ENCODE peak calls at places on chromosomes 5 and 9, in six cellular contexts. E is upper lobe of right lung, J is MCF 10A, B is GM19239, Q is AG08396, I is NCI-H510A treated with DMSO at 0.1 percent for 48 hours. T is an unnamed sample.

GRCh38 chr5:167839065-167839464 is 452.4 kb upstream of the WWC1 start:
- DNase-seq in Q (no peak), I (no peak), B (no peak), J (no peak), E (no peak), T (no peak)

GRCh38 chr5:145937432-145938250 is 1.3 kb downstream of the SH3RF2 start:
- DNase-seq in B (no peak), E (peak), I (no peak), Q (no peak), J (peak), T (no peak)

GRCh38 chr9:131096490-131097258 is at the start of gene AIF1L:
- DNase-seq in Q (peak), B (no peak), I (peak), E (peak), J (peak), T (peak)

GRCh38 chr5:56838409-56839039 is 23.2 kb downstream of the MAP3K1 start:
- DNase-seq in Q (no peak), E (no peak), B (no peak), J (peak), I (peak), T (peak)

GRCh38 chr5:136525546-136525945 is 160.2 kb upstream of the TRPC7 start:
- DNase-seq in I (no peak), E (no peak), Q (no peak), J (no peak), B (no peak), T (no peak)

GRCh38 chr9:32264171-32264862 is 120.1 kb upstream of the ACO1 start:
- DNase-seq in E (no peak), I (no peak), Q (no peak), J (peak), B (no peak), T (no peak)

GRCh38 chr9:136171009-136171800 is 33.7 kb downstream of the LHX3 start:
- DNase-seq in I (peak), E (no peak), Q (no peak), B (no peak), J (no peak), T (peak)

GRCh38 chr5:172929371-172929838 is 29.8 kb upstream of the RPL26L1 start:
- DNase-seq in I (no peak), Q (peak), B (no peak), E (no peak), J (no peak), T (no peak)

GRCh38 chr5:33233013-33233463 is 207.7 kb upstream of the TARS1 start:
- DNase-seq in B (no peak), Q (no peak), I (no peak), J (no peak), E (no peak), T (no peak)

GRCh38 chr9:126423022-126423708 is 96.5 kb downstream of the MVB12B start:
- DNase-seq in B (no peak), Q (no peak), J (no peak), E (no peak), I (no peak), T (no peak)

GRCh38 chr5:119158144-119158543 is 87.3 kb downstream of the DMXL1 start:
- DNase-seq in B (no peak), Q (no peak), E (no peak), I (no peak), J (no peak), T (no peak)

GRCh38 chr5:131081371-131081770 is 83.7 kb downstream of the HINT1 start:
- DNase-seq in E (no peak), B (no peak), Q (no peak), I (no peak), J (peak), T (no peak)

GRCh38 chr9:75891277-75892167 is 1.0 kb downstream of the PCSK5 start:
- DNase-seq in I (no peak), B (no peak), Q (peak), J (peak), E (peak), T (peak)

GRCh38 chr5:78899922-78900362 is 85.2 kb downstream of the ARSB start:
- DNase-seq in Q (peak), E (no peak), J (peak), B (no peak), I (no peak), T (peak)

GRCh38 chr5:111282798-111283197 is 58.6 kb downstream of the CAMK4 start:
- DNase-seq in E (no peak), Q (no peak), B (no peak), J (no peak), I (no peak), T (no peak)

GRCh38 chr9:122095010-122095767 is 2.1 kb upstream of the TTLL11 start:
- DNase-seq in B (no peak), E (no peak), Q (peak), J (peak), I (peak), T (peak)

GRCh38 chr9:96087669-96088299 is 212.3 kb downstream of the ERCC6L2 start:
- DNase-seq in E (no peak), J (no peak), B (no peak), Q (no peak), I (no peak), T (peak)

GRCh38 chr9:25939116-25939515 is 260.9 kb upstream of the TUSC1 start:
- DNase-seq in J (no peak), B (no peak), I (no peak), Q (no peak), E (no peak), T (no peak)

GRCh38 chr9:87500491-87500890 is 2.8 kb downstream of the DAPK1 start:
- DNase-seq in I (no peak), Q (no peak), E (no peak), B (no peak), J (no peak), T (no peak)

GRCh38 chr9:68949271-68950000 is 64.5 kb downstream of the PRKACG start:
- DNase-seq in B (no peak), Q (no peak), I (no peak), E (no peak), J (no peak), T (no peak)

GRCh38 chr5:98631311-98632054 is 142.0 kb upstream of the RGMB start:
- DNase-seq in J (no peak), E (no peak), Q (peak), I (no peak), B (no peak), T (no peak)

GRCh38 chr5:32172908-32173393 is 1.2 kb downstream of the GOLPH3 start:
- DNase-seq in J (peak), B (no peak), I (peak), E (no peak), Q (peak), T (no peak)

GRCh38 chr5:73286891-73287290 is 113.9 kb downstream of the TMEM174 start:
- DNase-seq in Q (no peak), I (no peak), E (no peak), J (no peak), B (no peak), T (no peak)

GRCh38 chr5:126093041-126093440 is 330.2 kb upstream of the GRAMD2B start:
- DNase-seq in Q (no peak), I (no peak), J (no peak), E (no peak), B (no peak), T (no peak)

GRCh38 chr5:7897014-7897600 is 28.2 kb downstream of the MTRR start:
- DNase-seq in E (no peak), Q (peak), B (no peak), I (no peak), J (peak), T (no peak)

GRCh38 chr5:34656001-34656699 is at the start of gene RAI14:
- DNase-seq in B (no peak), Q (peak), J (peak), I (peak), E (peak), T (no peak)

GRCh38 chr5:148482697-148483462 is 99.1 kb downstream of the FBXO38 start:
- DNase-seq in J (peak), B (peak), Q (peak), I (no peak), E (peak), T (no peak)

GRCh38 chr5:44844744-44845143 is 36.0 kb downstream of the MRPS30 start:
- DNase-seq in E (no peak), B (no peak), J (no peak), Q (no peak), I (no peak), T (no peak)

GRCh38 chr5:138579517-138579863 is 4.3 kb upstream of the HSPA9 start:
- DNase-seq in B (no peak), Q (no peak), I (no peak), E (no peak), J (no peak), T (no peak)

GRCh38 chr9:131434673-131435072 is 40.8 kb downstream of the PRRC2B start:
- DNase-seq in I (no peak), J (no peak), E (no peak), Q (no peak), B (no peak), T (no peak)

GRCh38 chr9:127972316-127972871 is 8.4 kb downstream of the EEIG1 start:
- DNase-seq in Q (no peak), B (no peak), I (no peak), J (no peak), E (no peak), T (no peak)

GRCh38 chr9:109245300-109245897 is 75.5 kb downstream of the EPB41L4B start:
- DNase-seq in B (no peak), E (no peak), J (no peak), Q (no peak), I (no peak), T (peak)

GRCh38 chr5:139710370-139711066 is 62.4 kb downstream of the CXXC5 start:
- DNase-seq in E (peak), J (no peak), Q (peak), B (no peak), I (no peak), T (peak)

GRCh38 chr9:77987880-77988525 is 43.6 kb downstream of the GNAQ start:
- DNase-seq in I (no peak), B (no peak), J (no peak), E (no peak), Q (no peak), T (no peak)